ENCODE peak calls at places on chromosomes 12 and 14, in seven cellular contexts. L is ascending aorta, I is ovary, W is AG04450, R is fibroblast of mammary gland, H is omental fat pad, Z is tibial nerve. B is an unnamed sample.

GRCh38 chr14:72451081-72451972 is 442.6 kb downstream of the DPF3 start:
- DNase-seq in L (peak), I (no peak), W (no peak), R (no peak), H (no peak), Z (no peak), B (peak)

GRCh38 chr12:46209914-46210834 is 58.7 kb downstream of the SLC38A1 start:
- DNase-seq in L (no peak), I (no peak), W (no peak), R (peak), H (no peak), Z (no peak), B (no peak)

GRCh38 chr12:70785896-70786295 is 134.6 kb downstream of the PTPRR start:
- DNase-seq in L (no peak), I (no peak), W (no peak), R (no peak), H (no peak), Z (no peak), B (no peak)

GRCh38 chr12:124550123-124551089 is 17.0 kb downstream of the NCOR2 start:
- DNase-seq in L (no peak), I (no peak), W (no peak), R (no peak), H (no peak), Z (no peak), B (no peak)

GRCh38 chr14:22882529-22883190 is 362 bp upstream of the REM2 start:
- DNase-seq in L (no peak), I (peak), W (no peak), R (peak), H (no peak), Z (no peak), B (peak)

GRCh38 chr12:8493084-8493483 is 20.2 kb upstream of the CLEC4D start:
- DNase-seq in L (peak), I (no peak), W (no peak), R (no peak), H (no peak), Z (no peak), B (no peak)

GRCh38 chr14:67510836-67511235 is 22.3 kb upstream of the PLEKHH1 start:
- DNase-seq in L (no peak), I (no peak), W (no peak), R (peak), H (no peak), Z (no peak), B (no peak)

GRCh38 chr14:21261824-21262223 is 7.4 kb downstream of the HNRNPC start:
- DNase-seq in L (no peak), I (no peak), W (no peak), R (no peak), H (no peak), Z (no peak), B (no peak)

GRCh38 chr12:121673013-121673441 is 3.6 kb upstream of the MORN3 start:
- DNase-seq in L (no peak), I (no peak), W (no peak), R (no peak), H (no peak), Z (no peak), B (peak)

GRCh38 chr12:104534162-104534856 is 77.6 kb downstream of the CHST11 start:
- DNase-seq in L (no peak), I (peak), W (no peak), R (no peak), H (no peak), Z (no peak), B (no peak)

GRCh38 chr14:104223101-104223809 is 84.9 kb downstream of the KIF26A start:
- DNase-seq in L (no peak), I (peak), W (no peak), R (no peak), H (no peak), Z (no peak), B (peak)

GRCh38 chr12:18576104-18576622 is 161.6 kb downstream of the PLCZ1 start:
- DNase-seq in L (no peak), I (no peak), W (no peak), R (peak), H (no peak), Z (no peak), B (no peak)

GRCh38 chr12:93851245-93851665 is 174.1 kb downstream of the CRADD start:
- DNase-seq in L (no peak), I (no peak), W (no peak), R (no peak), H (no peak), Z (no peak), B (no peak)

GRCh38 chr12:26750531-26751171 is 82.3 kb downstream of the ITPR2 start:
- DNase-seq in L (no peak), I (no peak), W (no peak), R (no peak), H (no peak), Z (no peak), B (no peak)

GRCh38 chr14:93957751-93958566 is 18.4 kb downstream of the ASB2 start:
- DNase-seq in L (no peak), I (no peak), W (no peak), R (no peak), H (no peak), Z (no peak), B (no peak)

GRCh38 chr14:104707629-104708595 is 16.1 kb upstream of the ADSS1 start:
- DNase-seq in L (no peak), I (no peak), W (no peak), R (no peak), H (no peak), Z (no peak), B (no peak)

GRCh38 chr12:6891637-6892036 is 13.0 kb upstream of the LRRC23 start:
- DNase-seq in L (no peak), I (no peak), W (no peak), R (no peak), H (no peak), Z (no peak), B (no peak)

GRCh38 chr14:106605548-106606448 is 1079.4 kb downstream of the TMEM121 start:
- DNase-seq in L (no peak), I (no peak), W (no peak), R (no peak), H (no peak), Z (no peak), B (no peak)

GRCh38 chr12:115749071-115749470 is 528.4 kb downstream of the MED13L start:
- DNase-seq in L (no peak), I (no peak), W (no peak), R (no peak), H (no peak), Z (no peak), B (no peak)

GRCh38 chr14:77100961-77101360 is 2.9 kb downstream of the CIPC start:
- DNase-seq in L (no peak), I (no peak), W (no peak), R (peak), H (no peak), Z (no peak), B (no peak)

GRCh38 chr14:92492261-92492660 is 21.3 kb upstream of the RIN3 start:
- DNase-seq in L (peak), I (no peak), W (no peak), R (no peak), H (no peak), Z (no peak), B (no peak)

GRCh38 chr14:86712727-86713126 is 1182.8 kb downstream of the FLRT2 start:
- DNase-seq in L (no peak), I (no peak), W (no peak), R (no peak), H (no peak), Z (no peak), B (no peak)

GRCh38 chr12:54958048-54958658 is 26.4 kb downstream of the TESPA1 start:
- DNase-seq in L (no peak), I (peak), W (peak), R (peak), H (no peak), Z (no peak), B (no peak)

GRCh38 chr12:1583421-1584078 is 10.8 kb downstream of the FBXL14 start:
- DNase-seq in L (peak), I (peak), W (peak), R (peak), H (no peak), Z (peak), B (peak)

GRCh38 chr12:102954143-102954542 is 3.3 kb upstream of the ASCL1 start:
- DNase-seq in L (no peak), I (no peak), W (no peak), R (no peak), H (no peak), Z (no peak), B (no peak)

GRCh38 chr12:57515934-57516541 is 4.3 kb downstream of the DDIT3 start:
- DNase-seq in L (no peak), I (no peak), W (no peak), R (no peak), H (no peak), Z (no peak), B (no peak)

GRCh38 chr14:104098272-104099095 is 13.0 kb downstream of the ASPG start:
- DNase-seq in L (no peak), I (no peak), W (no peak), R (no peak), H (no peak), Z (no peak), B (peak)

GRCh38 chr12:119808441-119808840 is 68.7 kb downstream of the CIT start:
- DNase-seq in L (no peak), I (no peak), W (no peak), R (peak), H (no peak), Z (no peak), B (no peak)

GRCh38 chr12:104299842-104300481 is 3.6 kb upstream of the EID3 start:
- DNase-seq in L (no peak), I (no peak), W (no peak), R (no peak), H (no peak), Z (no peak), B (no peak)

GRCh38 chr14:105060751-105061427 is 4.3 kb downstream of the GPR132 start:
- DNase-seq in L (no peak), I (no peak), W (no peak), R (no peak), H (no peak), Z (no peak), B (peak)

GRCh38 chr12:92702754-92703679 is at the start of gene PLEKHG7:
- DNase-seq in L (no peak), I (no peak), W (no peak), R (no peak), H (no peak), Z (no peak), B (no peak)

GRCh38 chr14:34496679-34497513 is 34.9 kb upstream of the SPTSSA start:
- DNase-seq in L (peak), I (peak), W (peak), R (peak), H (peak), Z (peak), B (no peak)

GRCh38 chr14:104715871-104716270 is 8.2 kb upstream of the ADSS1 start:
- DNase-seq in L (no peak), I (no peak), W (no peak), R (no peak), H (no peak), Z (no peak), B (no peak)

GRCh38 chr14:100726812-100727564 is at the start of gene DLK1:
- DNase-seq in L (no peak), I (no peak), W (no peak), R (no peak), H (no peak), Z (no peak), B (peak)

GRCh38 chr14:61280526-61281185 is 482 bp downstream of the TMEM30B start:
- DNase-seq in L (peak), I (peak), W (no peak), R (no peak), H (no peak), Z (peak), B (peak)

GRCh38 chr14:95200404-95200803 is 43.1 kb upstream of the DICER1 start:
- DNase-seq in L (no peak), I (no peak), W (no peak), R (no peak), H (no peak), Z (no peak), B (no peak)

GRCh38 chr12:25123126-25123525 is 71.8 kb downstream of the DNAI7 start:
- DNase-seq in L (no peak), I (no peak), W (no peak), R (no peak), H (no peak), Z (no peak), B (no peak)

GRCh38 chr14:100620437-100621100 is 33.4 kb upstream of the BEGAIN start:
- DNase-seq in L (no peak), I (no peak), W (no peak), R (no peak), H (no peak), Z (no peak), B (no peak)

GRCh38 chr12:96486751-96487150 is 2.6 kb upstream of the CFAP54 start:
- DNase-seq in L (no peak), I (no peak), W (no peak), R (no peak), H (no peak), Z (no peak), B (no peak)

GRCh38 chr12:96483116-96483515 is 6.3 kb upstream of the CFAP54 start:
- DNase-seq in L (no peak), I (no peak), W (no peak), R (no peak), H (no peak), Z (no peak), B (no peak)

GRCh38 chr12:96487214-96487613 is 2.2 kb upstream of the CFAP54 start:
- DNase-seq in L (no peak), I (no peak), W (no peak), R (peak), H (no peak), Z (no peak), B (no peak)

GRCh38 chr12:96478011-96478410 is 11.4 kb upstream of the CFAP54 start:
- DNase-seq in L (no peak), I (no peak), W (no peak), R (no peak), H (no peak), Z (no peak), B (no peak)

DNA sequence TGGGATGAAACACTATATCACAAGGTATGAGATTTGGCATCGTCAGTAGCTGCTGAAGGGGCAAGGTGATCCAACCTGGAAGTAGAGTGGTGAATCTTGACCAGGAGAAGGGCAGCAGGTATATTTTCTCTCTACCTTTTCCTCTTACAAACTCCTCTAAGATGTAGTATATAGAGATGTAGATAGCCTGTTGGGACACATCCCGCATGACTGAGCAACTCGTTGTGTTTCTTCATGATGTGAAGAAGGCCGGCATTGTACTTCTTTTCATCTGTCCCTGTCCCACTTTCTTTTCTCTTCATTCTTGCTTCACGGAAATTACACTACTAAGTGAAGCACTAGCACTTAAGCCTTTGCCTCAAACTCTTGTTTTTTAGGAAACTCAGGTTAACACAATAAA is 7.3 kb upstream of the CFAP54 start:
- DNase-seq in L (no peak), I (no peak), W (no peak), R (no peak), H (no peak), Z (no peak), B (no peak)
- TF ChIP-seq CTCF in L (no peak), I (no peak), W (no peak), R (no peak), H (no peak), Z (no peak), B (no peak)

GRCh38 chr12:51238510-51239334 is at the start of gene DAZAP2:
- DNase-seq in L (peak), I (peak), W (peak), R (peak), H (peak), Z (peak), B (peak)
- TF ChIP-seq CTCF in L (no peak), I (peak), W (peak), R (no peak), H (no peak), Z (peak), B (peak)

GRCh38 chr12:72570601-72571000 is 298.4 kb downstream of the TRHDE start:
- DNase-seq in L (no peak), I (no peak), W (no peak), R (no peak), H (no peak), Z (no peak), B (peak)
- TF ChIP-seq CTCF in L (no peak), I (no peak), W (peak), R (no peak), H (no peak), Z (no peak), B (peak)

GRCh38 chr14:68626386-68626785 is 166.5 kb downstream of the ZFP36L1 start:
- DNase-seq in L (no peak), I (no peak), W (no peak), R (no peak), H (no peak), Z (no peak), B (no peak)
- TF ChIP-seq CTCF in L (no peak), I (no peak), W (no peak), R (no peak), H (no peak), Z (no peak), B (no peak)

GRCh38 chr14:45610303-45610702 is 357.3 kb upstream of the MIS18BP1 start:
- DNase-seq in L (no peak), I (no peak), W (no peak), R (peak), H (no peak), Z (no peak), B (no peak)
- TF ChIP-seq CTCF in L (no peak), I (no peak), W (no peak), R (peak), H (no peak), Z (no peak), B (peak)

GRCh38 chr12:64671682-64672081 is 61.4 kb downstream of the RASSF3 start:
- DNase-seq in L (no peak), I (no peak), W (no peak), R (no peak), H (no peak), Z (no peak), B (no peak)

GRCh38 chr12:64670856-64671639 is 60.8 kb downstream of the RASSF3 start:
- DNase-seq in L (peak), I (no peak), W (no peak), R (peak), H (no peak), Z (no peak), B (no peak)

GRCh38 chr12:64669270-64669842 is 59.1 kb downstream of the RASSF3 start:
- DNase-seq in L (no peak), I (peak), W (no peak), R (no peak), H (no peak), Z (no peak), B (peak)

GRCh38 chr12:64672925-64673409 is 62.7 kb downstream of the RASSF3 start:
- DNase-seq in L (peak), I (peak), W (no peak), R (peak), H (no peak), Z (no peak), B (peak)

GRCh38 chr12:64670039-64670438 is 59.7 kb downstream of the RASSF3 start:
- DNase-seq in L (no peak), I (no peak), W (no peak), R (no peak), H (no peak), Z (no peak), B (no peak)
- TF ChIP-seq CTCF in L (no peak), I (peak), W (no peak), R (no peak), H (no peak), Z (no peak), B (no peak)

GRCh38 chr12:127830730-127831129 is 436.2 kb upstream of the TMEM132C start:
- DNase-seq in L (no peak), I (no peak), W (no peak), R (no peak), H (no peak), Z (no peak), B (no peak)

GRCh38 chr12:127832172-127832571 is 434.8 kb upstream of the TMEM132C start:
- DNase-seq in L (no peak), I (no peak), W (no peak), R (no peak), H (no peak), Z (no peak), B (no peak)

DNA sequence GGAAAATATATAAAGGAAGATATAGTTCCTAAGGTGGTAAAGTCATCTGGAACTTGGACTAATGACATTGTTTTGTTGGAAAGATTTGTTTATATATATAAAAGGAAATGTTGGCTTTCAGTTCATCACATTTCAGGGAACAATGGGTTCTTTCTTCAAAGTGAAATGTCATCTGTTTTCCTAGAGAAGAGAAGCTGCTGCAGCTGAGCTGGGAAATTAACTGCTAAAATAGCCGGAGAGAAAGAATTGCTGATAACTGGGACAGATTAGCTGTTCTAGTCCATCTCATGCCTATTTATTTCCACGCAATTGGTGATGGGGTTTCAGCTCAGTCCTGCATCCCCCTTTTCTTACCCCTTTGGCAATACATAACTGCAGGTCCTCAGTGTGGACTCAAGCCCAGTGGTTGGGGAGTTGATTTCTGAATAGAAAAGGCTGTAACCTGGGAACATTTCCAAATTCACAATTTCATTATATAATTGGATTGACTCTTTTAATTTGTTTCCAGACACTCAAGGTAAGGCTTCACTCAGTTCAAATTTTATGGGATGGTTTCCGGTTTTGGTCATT is 436.9 kb upstream of the TMEM132C start:
- DNase-seq in L (no peak), I (no peak), W (no peak), R (no peak), H (no peak), Z (no peak), B (no peak)
- TF ChIP-seq CTCF in L (no peak), I (no peak), W (no peak), R (no peak), H (no peak), Z (no peak), B (no peak)

DNA sequence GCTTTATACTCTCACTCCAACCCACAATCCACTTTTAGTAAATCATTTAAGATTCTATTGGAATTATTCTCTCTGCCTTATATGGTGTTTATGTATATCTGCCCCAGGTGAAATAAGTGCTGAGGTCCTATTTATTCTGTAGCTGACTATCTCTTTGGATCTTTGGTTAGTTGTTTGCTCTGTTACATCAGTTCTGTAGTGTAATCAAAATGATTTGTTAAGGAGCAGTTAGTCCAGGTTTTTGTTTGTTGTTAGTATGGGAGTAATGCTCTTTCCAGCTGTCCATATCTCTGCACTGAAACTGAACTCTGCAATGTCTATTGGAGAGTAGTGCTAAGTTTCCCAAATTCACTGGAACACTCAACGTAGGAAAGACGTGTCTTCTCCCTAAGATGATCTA is 615.8 kb downstream of the SNAPC1 start:
- DNase-seq in L (no peak), I (no peak), W (no peak), R (no peak), H (no peak), Z (no peak), B (no peak)
- TF ChIP-seq CTCF in L (no peak), I (no peak), W (no peak), R (no peak), H (no peak), Z (no peak), B (no peak)

GRCh38 chr12:88153959-88154358 is 11.9 kb downstream of the TMTC3 start:
- DNase-seq in L (no peak), I (no peak), W (peak), R (peak), H (no peak), Z (no peak), B (no peak)
- TF ChIP-seq CTCF in L (no peak), I (no peak), W (peak), R (peak), H (no peak), Z (peak), B (no peak)

DNA sequence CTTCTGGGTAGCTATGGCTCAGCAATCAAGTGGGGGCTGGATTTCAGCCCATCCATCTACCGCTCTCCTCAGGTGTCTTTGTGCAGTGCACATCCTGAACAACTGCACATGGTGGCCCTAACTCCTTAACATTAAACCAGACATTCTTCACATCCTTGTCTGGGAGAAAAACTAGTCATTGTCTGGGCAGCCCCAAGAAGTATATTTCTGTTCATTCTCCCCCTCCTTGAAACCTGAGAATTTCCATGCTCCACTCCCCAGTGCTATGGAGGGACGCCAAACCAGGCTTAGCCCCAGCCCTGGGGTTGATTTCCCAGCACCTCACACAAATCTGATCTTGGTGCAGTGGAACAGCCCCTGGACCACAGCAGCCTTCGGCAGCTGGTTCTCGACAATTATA is 13.4 kb downstream of the MYL2 start:
- DNase-seq in L (no peak), I (no peak), W (no peak), R (no peak), H (no peak), Z (no peak), B (no peak)
- TF ChIP-seq CTCF in L (no peak), I (no peak), W (no peak), R (no peak), H (no peak), Z (no peak), B (no peak)

B was measured in glutamatergic neuron.